ENCODE peak calls at places on chromosomes 7 and 10, in six cellular contexts. U, J, T, A, B and V are unnamed samples.

GRCh38 chr10:11670311-11670825 is 58.9 kb upstream of the USP6NL start:
- DNase-seq in B (no peak), T (no peak), J (peak), A (peak), U (no peak), V (no peak)

GRCh38 chr7:36653011-36653670 is 71.2 kb downstream of the AOAH start:
- DNase-seq in J (no peak), B (no peak), A (no peak), U (peak), T (peak), V (peak)

GRCh38 chr7:101362334-101363195 is at the start of gene COL26A1:
- DNase-seq in A (no peak), B (no peak), U (no peak), J (peak), T (peak), V (no peak)

GRCh38 chr7:99270702-99271101 is 1.9 kb upstream of the MYH16 start:
- DNase-seq in A (no peak), U (no peak), T (no peak), J (peak), B (no peak), V (no peak)

GRCh38 chr10:48439581-48440041 is 133.1 kb downstream of the MAPK8 start:
- DNase-seq in U (peak), J (peak), A (no peak), B (no peak), T (peak), V (peak)

GRCh38 chr7:150404172-150404784 is 25.1 kb downstream of the ZNF775 start:
- DNase-seq in A (no peak), U (no peak), T (no peak), B (no peak), J (no peak), V (no peak)

GRCh38 chr7:101363734-101364374 is 1.2 kb downstream of the COL26A1 start:
- DNase-seq in T (peak), A (peak), B (peak), U (peak), J (peak), V (peak)

GRCh38 chr10:1316806-1317131 is 260.6 kb downstream of the WDR37 start:
- DNase-seq in J (no peak), U (no peak), B (no peak), T (no peak), A (no peak), V (no peak)

GRCh38 chr10:20623561-20623960 is 273.6 kb downstream of the NEBL start:
- DNase-seq in U (no peak), J (no peak), A (no peak), B (no peak), T (no peak), V (no peak)

GRCh38 chr10:90847436-90847835 is 10.4 kb downstream of the HTR7 start:
- DNase-seq in T (peak), U (peak), A (peak), J (no peak), B (no peak), V (peak)

GRCh38 chr7:14403587-14403986 is 414.1 kb upstream of the ETV1 start:
- DNase-seq in T (peak), J (no peak), U (no peak), A (no peak), B (no peak), V (peak)

GRCh38 chr7:89988070-89988469 is 166.2 kb upstream of the STEAP1 start:
- DNase-seq in J (no peak), A (no peak), U (no peak), T (no peak), B (no peak), V (no peak)

GRCh38 chr7:120856621-120857352 is 1.2 kb downstream of the TSPAN12 start:
- DNase-seq in T (peak), J (peak), B (no peak), U (no peak), A (peak), V (peak)

GRCh38 chr10:33416691-33417090 is 82.2 kb upstream of the NRP1 start:
- DNase-seq in J (no peak), A (no peak), T (no peak), B (no peak), U (no peak), V (no peak)

GRCh38 chr7:27400168-27400567 is 157.6 kb downstream of the EVX1 start:
- DNase-seq in B (no peak), T (no peak), U (no peak), J (no peak), A (no peak), V (no peak)

GRCh38 chr10:109343293-109343692 is 580.0 kb downstream of the XPNPEP1 start:
- DNase-seq in A (no peak), U (peak), B (no peak), J (no peak), T (peak), V (peak)

GRCh38 chr7:6271694-6272371 is 591 bp downstream of the CYTH3 start:
- DNase-seq in J (no peak), U (no peak), B (peak), T (no peak), A (no peak), V (no peak)

GRCh38 chr10:130175074-130175473 is 38.9 kb downstream of the GLRX3 start:
- DNase-seq in A (no peak), B (no peak), T (no peak), J (no peak), U (no peak), V (no peak)

GRCh38 chr10:111200505-111201186 is 123.8 kb downstream of the ADRA2A start:
- DNase-seq in U (no peak), T (no peak), B (no peak), A (no peak), J (no peak), V (no peak)

GRCh38 chr7:63205136-63205535 is 793.5 kb upstream of the ZNF722 start:
- DNase-seq in A (no peak), U (no peak), B (no peak), J (no peak), T (no peak), V (no peak)

GRCh38 chr10:93741367-93741766 is 16.4 kb upstream of the LGI1 start:
- DNase-seq in A (no peak), B (no peak), J (no peak), T (no peak), U (no peak), V (no peak)

GRCh38 chr7:35714407-35714806 is 19.5 kb upstream of the HERPUD2 start:
- DNase-seq in U (no peak), B (no peak), A (no peak), J (no peak), T (no peak), V (no peak)

GRCh38 chr10:110171032-110171431 is 36.4 kb upstream of the MXI1 start:
- DNase-seq in U (no peak), B (no peak), T (peak), J (peak), A (no peak), V (no peak)

GRCh38 chr7:39510738-39511372 is 55.3 kb upstream of the YAE1 start:
- DNase-seq in J (no peak), A (no peak), B (no peak), U (peak), T (peak), V (peak)

GRCh38 chr10:105989995-105990394 is 1174.5 kb downstream of the SORCS1 start:
- DNase-seq in U (no peak), T (no peak), A (no peak), J (no peak), B (no peak), V (no peak)

GRCh38 chr7:35754741-35755140 is 46.1 kb upstream of the SEPTIN7 start:
- DNase-seq in U (peak), A (no peak), T (no peak), J (no peak), B (no peak), V (no peak)

GRCh38 chr7:74269757-74270277 is 15.6 kb upstream of the RFC2 start:
- DNase-seq in T (peak), A (peak), B (no peak), U (peak), J (peak), V (peak)

GRCh38 chr7:75039166-75039565 is 34.4 kb downstream of the RCC1L start:
- DNase-seq in T (peak), J (no peak), B (no peak), A (no peak), U (no peak), V (peak)

GRCh38 chr10:113494736-113495135 is 58.1 kb upstream of the HABP2 start:
- DNase-seq in B (no peak), J (no peak), U (no peak), T (no peak), A (peak), V (no peak)

GRCh38 chr7:16744518-16745250 is 8.9 kb upstream of the TSPAN13 start:
- DNase-seq in T (no peak), U (no peak), J (peak), B (no peak), A (no peak), V (no peak)

GRCh38 chr7:80263321-80263720 is 128.7 kb downstream of the GNAI1 start:
- DNase-seq in T (no peak), A (no peak), J (no peak), B (no peak), U (peak), V (no peak)

GRCh38 chr10:102113956-102114857 is 6.0 kb downstream of the LDB1 start:
- DNase-seq in T (peak), J (peak), B (no peak), A (no peak), U (no peak), V (no peak)

GRCh38 chr10:96497391-96497790 is 16.3 kb downstream of the TLL2 start:
- DNase-seq in J (no peak), U (no peak), T (no peak), B (no peak), A (no peak), V (no peak)

GRCh38 chr7:72007018-72007417 is 405.1 kb downstream of the CALN1 start:
- DNase-seq in A (no peak), U (no peak), T (no peak), B (no peak), J (no peak), V (no peak)

GRCh38 chr7:29888006-29888405 is 81.7 kb downstream of the WIPF3 start:
- DNase-seq in J (no peak), U (no peak), T (no peak), A (no peak), B (no peak), V (no peak)

GRCh38 chr7:104643587-104644217 is 315.3 kb downstream of the LHFPL3 start:
- DNase-seq in T (peak), B (no peak), A (peak), J (peak), U (no peak), V (no peak)